ENCODE peak calls at places on chromosomes 11 and 22, in nine cellular contexts. Z is breast epithelium, M is body of pancreas, L is stomach, X is A549, U is testis, F is tibial nerve, H is IMR-90, J is suprapubic skin. W is an unnamed sample.

GRCh38 chr22:18990355-18991137 is 54.5 kb upstream of the PRODH start:
- DNase-seq in Z (no peak), M (no peak), L (no peak), X (no peak), U (no peak), F (no peak), H (no peak), J (no peak), W (no peak)

GRCh38 chr11:112392860-112393259 is 132.2 kb upstream of the PLET1 start:
- DNase-seq in Z (no peak), M (no peak), L (no peak), X (no peak), U (no peak), F (no peak), H (no peak), J (no peak), W (no peak)

GRCh38 chr11:90216611-90217010 is 6.2 kb downstream of the CHORDC1 start:
- DNase-seq in Z (no peak), M (no peak), L (no peak), X (no peak), U (no peak), F (no peak), H (no peak), J (no peak), W (no peak)

GRCh38 chr11:5809905-5810792 is 1.4 kb downstream of the OR52N2 start:
- DNase-seq in Z (no peak), M (no peak), L (no peak), X (no peak), U (no peak), F (no peak), H (no peak), J (no peak), W (no peak)

GRCh38 chr22:50713008-50713385 is 25.0 kb upstream of the ACR start:
- DNase-seq in Z (no peak), M (no peak), L (no peak), X (no peak), U (no peak), F (no peak), H (no peak), J (no peak), W (no peak)

GRCh38 chr11:88414981-88415391 is 77.5 kb upstream of the CTSC start:
- DNase-seq in Z (no peak), M (no peak), L (no peak), X (no peak), U (no peak), F (no peak), H (peak), J (no peak), W (no peak)

GRCh38 chr11:17019231-17019630 is 5.0 kb upstream of the PLEKHA7 start:
- DNase-seq in Z (no peak), M (no peak), L (no peak), X (no peak), U (no peak), F (no peak), H (no peak), J (no peak), W (no peak)

GRCh38 chr11:19537803-19538453 is 174.7 kb upstream of the NAV2 start:
- DNase-seq in Z (no peak), M (no peak), L (no peak), X (no peak), U (no peak), F (no peak), H (no peak), J (no peak), W (no peak)

GRCh38 chr11:11105361-11105760 is 247.5 kb upstream of the ZBED5 start:
- DNase-seq in Z (no peak), M (no peak), L (no peak), X (no peak), U (no peak), F (no peak), H (no peak), J (no peak), W (no peak)
- TF ChIP-seq POLR2A in Z (no peak), M (no peak), L (no peak), X (no peak), U (no peak), F (no peak), H (no peak), J (no peak), W (no peak)

DNA sequence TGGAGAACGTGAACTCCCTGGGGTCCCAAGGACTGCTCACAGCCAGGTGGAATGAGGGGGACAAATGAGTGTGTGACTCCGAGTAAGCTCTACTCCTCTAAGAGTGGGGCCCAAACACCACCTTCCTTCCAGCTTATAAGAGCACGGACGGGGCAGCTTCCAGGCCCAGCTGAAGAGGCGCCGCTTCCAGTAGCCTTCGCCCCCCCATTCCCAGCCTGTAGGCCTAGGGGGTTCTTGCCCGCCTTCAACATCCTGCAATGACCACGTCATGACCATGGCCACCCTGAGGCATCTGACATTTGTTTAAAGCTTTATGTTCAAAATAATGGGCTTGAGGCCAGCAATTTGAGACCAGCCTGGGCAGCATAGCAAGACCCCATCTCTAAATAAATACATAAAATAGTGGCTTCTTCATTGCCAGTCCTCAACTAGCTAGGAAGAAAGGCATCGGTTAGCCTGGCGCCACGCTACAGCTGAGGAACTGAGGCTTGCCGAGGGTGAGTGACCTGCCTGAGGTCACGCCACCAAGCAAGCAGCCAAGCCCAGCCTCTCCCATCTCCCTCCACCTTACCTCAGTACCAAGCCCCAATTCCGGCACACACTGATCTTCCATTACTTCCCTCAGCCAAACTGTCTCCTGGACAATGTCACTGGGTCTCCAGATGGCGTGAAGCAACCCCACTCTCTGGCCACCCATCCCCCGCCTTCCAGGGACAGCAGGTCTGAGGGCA is 7.8 kb upstream of the TNFRSF13C start:
- DNase-seq in Z (no peak), M (no peak), L (no peak), X (no peak), U (no peak), F (no peak), H (no peak), J (no peak), W (no peak)
- H3K27ac ChIP-seq in Z (no peak), M (no peak), L (no peak), X (no peak), U (no peak), F (no peak), H (no peak), J (no peak), W (no peak)

GRCh38 chr11:75523811-75524401 is 1.8 kb downstream of the GDPD5 start:
- DNase-seq in Z (no peak), M (peak), L (no peak), X (no peak), U (no peak), F (no peak), H (no peak), J (no peak), W (no peak)

GRCh38 chr11:75524576-75525432 is 937 bp downstream of the GDPD5 start:
- DNase-seq in Z (no peak), M (peak), L (peak), X (no peak), U (no peak), F (no peak), H (peak), J (peak), W (no peak)

GRCh38 chr11:75527130-75527529 is 1.4 kb upstream of the GDPD5 start:
- DNase-seq in Z (no peak), M (no peak), L (no peak), X (no peak), U (no peak), F (no peak), H (no peak), J (no peak), W (no peak)

GRCh38 chr11:75526192-75526541 is 426 bp upstream of the GDPD5 start:
- DNase-seq in Z (no peak), M (no peak), L (no peak), X (no peak), U (no peak), F (no peak), H (no peak), J (no peak), W (no peak)

DNA sequence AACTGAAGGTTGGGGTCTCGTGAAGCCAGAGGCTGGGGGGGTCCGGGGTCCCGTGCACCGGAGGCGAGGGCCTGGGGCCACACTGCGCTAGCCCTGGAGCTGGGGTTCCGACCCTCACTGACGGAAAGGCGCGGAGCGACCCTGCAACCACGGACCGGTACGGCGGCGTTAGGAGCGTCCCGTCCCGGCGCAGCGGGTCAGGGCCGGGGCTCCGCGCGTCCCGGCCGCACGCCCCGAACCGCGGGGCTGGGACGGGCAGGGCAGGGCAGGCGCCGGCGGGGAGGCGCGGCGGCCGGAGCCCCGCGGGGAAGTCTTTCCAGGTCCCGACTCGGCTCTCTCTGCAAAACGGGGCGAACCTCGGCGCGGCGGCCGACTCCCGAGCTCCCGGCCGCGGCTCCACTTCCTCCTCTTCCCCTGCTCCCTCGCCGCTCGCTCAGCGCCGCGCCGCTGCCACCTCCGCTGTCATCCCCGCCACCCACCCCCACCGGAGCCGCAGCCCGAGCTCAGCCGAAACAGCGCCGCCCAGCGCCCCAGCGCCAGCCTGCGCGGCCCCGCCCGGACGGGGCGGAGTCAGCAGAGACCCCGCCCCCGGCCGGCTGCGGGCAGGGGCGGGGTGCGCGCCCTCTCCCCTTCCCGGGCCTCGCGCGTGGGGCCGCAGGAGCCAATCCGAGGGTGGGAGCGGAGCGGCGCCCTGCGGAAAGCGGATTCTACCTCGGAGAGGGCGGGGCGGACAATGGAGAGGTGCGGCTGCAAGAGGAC is at the start of gene GDPD5:
- DNase-seq in Z (peak), M (peak), L (peak), X (peak), U (peak), F (peak), H (peak), J (peak), W (peak)
- TF ChIP-seq POLR2A in Z (no peak), M (peak), L (no peak), X (peak), U (no peak), F (peak), H (no peak), J (no peak), W (no peak)

DNA sequence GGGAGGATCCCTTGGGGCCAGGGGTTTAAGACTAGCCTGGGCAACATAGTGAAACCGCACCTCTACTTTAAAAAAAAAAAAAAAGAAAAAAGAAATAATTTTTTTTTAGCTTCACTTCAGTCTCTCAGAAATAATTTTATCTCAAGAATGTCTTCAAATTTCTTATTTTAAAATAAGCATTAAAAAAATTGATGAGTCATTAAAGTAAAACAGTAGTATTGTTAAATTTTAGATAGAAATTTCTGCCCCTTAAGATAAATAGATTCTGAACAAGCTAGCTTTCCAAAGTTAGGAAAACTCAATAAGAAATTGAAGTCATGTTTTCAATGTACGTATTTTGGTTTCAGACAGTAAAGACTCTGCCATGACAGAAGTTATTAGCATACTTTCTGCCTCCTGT is 7.7 kb upstream of the PACS1 start:
- DNase-seq in Z (no peak), M (no peak), L (no peak), X (no peak), U (no peak), F (no peak), H (no peak), J (no peak), W (no peak)
- H3K27ac ChIP-seq in Z (no peak), M (no peak), L (no peak), X (no peak), U (no peak), F (no peak), H (no peak), J (no peak), W (no peak)

GRCh38 chr22:45866398-45867117 is 110.4 kb downstream of the WNT7B start:
- DNase-seq in Z (no peak), M (no peak), L (peak), X (no peak), U (no peak), F (no peak), H (no peak), J (peak), W (no peak)
- TF ChIP-seq POLR2A in Z (no peak), M (no peak), L (no peak), X (no peak), U (no peak), F (no peak), H (no peak), J (no peak), W (no peak)

DNA sequence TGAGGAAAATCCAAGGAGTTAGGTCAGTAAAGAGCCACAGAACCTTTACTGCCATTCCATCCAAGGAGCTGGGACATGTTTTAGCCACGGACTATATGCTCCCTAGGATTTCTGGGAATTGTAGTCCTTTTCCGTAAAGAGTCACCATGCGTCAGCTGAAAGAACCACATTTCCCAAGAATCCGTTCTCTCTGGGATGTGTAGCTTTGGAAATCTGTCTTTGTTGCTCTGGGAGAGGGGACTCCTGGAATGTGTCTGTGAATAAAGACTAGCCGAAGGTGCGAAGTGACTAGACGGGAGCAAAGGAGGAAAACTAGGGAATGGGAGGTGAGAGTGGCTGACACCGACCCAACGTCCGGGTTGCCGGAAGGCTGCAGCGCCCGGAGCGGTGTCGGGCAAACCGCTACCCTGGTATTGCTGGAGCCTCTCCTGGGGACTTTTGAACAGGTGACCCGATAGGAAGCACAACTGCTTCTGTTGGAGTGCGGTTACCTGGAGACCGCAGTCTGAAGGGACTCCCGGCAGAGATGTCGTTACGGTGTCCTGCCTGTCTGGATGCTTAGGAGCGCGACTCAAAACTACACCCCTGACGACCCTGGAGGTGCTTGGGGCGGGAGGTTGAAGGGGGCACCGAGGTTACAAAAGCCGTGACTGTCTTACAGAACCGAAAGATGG is at the start of gene IFTAP:
- DNase-seq in Z (no peak), M (peak), L (peak), X (peak), U (peak), F (no peak), H (peak), J (peak), W (peak)
- H3K27ac ChIP-seq in Z (peak), M (peak), L (peak), X (peak), U (peak), F (no peak), H (peak), J (no peak), W (peak)

GRCh38 chr11:45253640-45254039 is 32.5 kb downstream of the SYT13 start:
- DNase-seq in Z (no peak), M (no peak), L (no peak), X (no peak), U (peak), F (no peak), H (no peak), J (no peak), W (no peak)

GRCh38 chr11:45254070-45254469 is 32.1 kb downstream of the SYT13 start:
- DNase-seq in Z (no peak), M (no peak), L (no peak), X (no peak), U (no peak), F (no peak), H (peak), J (no peak), W (no peak)

GRCh38 chr11:45250035-45250693 is 36.0 kb downstream of the SYT13 start:
- DNase-seq in Z (no peak), M (no peak), L (no peak), X (no peak), U (no peak), F (no peak), H (no peak), J (no peak), W (no peak)

GRCh38 chr11:45252877-45253276 is 33.3 kb downstream of the SYT13 start:
- DNase-seq in Z (no peak), M (no peak), L (no peak), X (no peak), U (no peak), F (no peak), H (no peak), J (no peak), W (no peak)

GRCh38 chr11:45252134-45252856 is 33.8 kb downstream of the SYT13 start:
- DNase-seq in Z (no peak), M (peak), L (peak), X (peak), U (peak), F (no peak), H (peak), J (no peak), W (peak)
- TF ChIP-seq POLR2A in Z (no peak), M (no peak), L (no peak), X (no peak), U (no peak), F (no peak), H (no peak), J (no peak), W (no peak)